ENCODE peak calls at places on chromosomes 7 and 10, in nine cellular contexts. One of them, this sample, is unnamed.

GRCh38 chr10:102412293-102412692 is 6.3 kb downstream of the PSD start:
- DNase-seq in transverse colon: no peak
- DNase-seq in AG09309: no peak
- DNase-seq in fibroblast of the aortic adventitia: no peak
- DNase-seq in neural crest cell: no peak
- DNase-seq in left ventricle myocardium inferior: no peak
- DNase-seq in cardiac fibroblast: no peak
- DNase-seq in cardiac muscle cell: no peak
- DNase-seq in AG09319: no peak
- DNase-seq in this sample: no peak

GRCh38 chr10:16909961-16910794 is 93.0 kb upstream of the RSU1 start:
- DNase-seq in transverse colon: no peak
- DNase-seq in AG09309: no peak
- DNase-seq in fibroblast of the aortic adventitia: peak
- DNase-seq in neural crest cell: no peak
- DNase-seq in left ventricle myocardium inferior: no peak
- DNase-seq in cardiac fibroblast: peak
- DNase-seq in cardiac muscle cell: no peak
- DNase-seq in AG09319: no peak
- DNase-seq in this sample: no peak

GRCh38 chr7:26365077-26365896 is 73.6 kb downstream of the SNX10 start:
- DNase-seq in transverse colon: peak
- DNase-seq in AG09309: peak
- DNase-seq in fibroblast of the aortic adventitia: peak
- DNase-seq in neural crest cell: peak
- DNase-seq in left ventricle myocardium inferior: no peak
- DNase-seq in cardiac fibroblast: peak
- DNase-seq in cardiac muscle cell: peak
- DNase-seq in AG09319: peak
- DNase-seq in this sample: peak

GRCh38 chr10:73053275-73053674 is 43.4 kb downstream of the P4HA1 start:
- DNase-seq in transverse colon: no peak
- DNase-seq in AG09309: no peak
- DNase-seq in fibroblast of the aortic adventitia: no peak
- DNase-seq in neural crest cell: no peak
- DNase-seq in left ventricle myocardium inferior: no peak
- DNase-seq in cardiac fibroblast: no peak
- DNase-seq in cardiac muscle cell: no peak
- DNase-seq in AG09319: no peak
- DNase-seq in this sample: no peak

GRCh38 chr7:157299613-157300405 is 37.0 kb upstream of the DNAJB6 start:
- DNase-seq in transverse colon: no peak
- DNase-seq in AG09309: no peak
- DNase-seq in fibroblast of the aortic adventitia: peak
- DNase-seq in neural crest cell: no peak
- DNase-seq in left ventricle myocardium inferior: no peak
- DNase-seq in cardiac fibroblast: peak
- DNase-seq in cardiac muscle cell: peak
- DNase-seq in AG09319: no peak
- DNase-seq in this sample: no peak

GRCh38 chr7:69883399-69883821 is 285.1 kb downstream of the AUTS2 start:
- DNase-seq in transverse colon: no peak
- DNase-seq in AG09309: no peak
- DNase-seq in fibroblast of the aortic adventitia: no peak
- DNase-seq in neural crest cell: no peak
- DNase-seq in left ventricle myocardium inferior: no peak
- DNase-seq in cardiac fibroblast: no peak
- DNase-seq in cardiac muscle cell: no peak
- DNase-seq in AG09319: no peak
- DNase-seq in this sample: no peak

GRCh38 chr7:63044721-63045120 is 953.9 kb upstream of the ZNF722 start:
- DNase-seq in transverse colon: no peak
- DNase-seq in AG09309: no peak
- DNase-seq in fibroblast of the aortic adventitia: no peak
- DNase-seq in neural crest cell: no peak
- DNase-seq in left ventricle myocardium inferior: no peak
- DNase-seq in cardiac fibroblast: no peak
- DNase-seq in cardiac muscle cell: no peak
- DNase-seq in AG09319: no peak
- DNase-seq in this sample: no peak

GRCh38 chr7:157306836-157307533 is 29.8 kb upstream of the DNAJB6 start:
- DNase-seq in transverse colon: no peak
- DNase-seq in AG09309: no peak
- DNase-seq in fibroblast of the aortic adventitia: no peak
- DNase-seq in neural crest cell: no peak
- DNase-seq in left ventricle myocardium inferior: no peak
- DNase-seq in cardiac fibroblast: no peak
- DNase-seq in cardiac muscle cell: no peak
- DNase-seq in AG09319: no peak
- DNase-seq in this sample: no peak

GRCh38 chr7:75650671-75651070 is 88.1 kb downstream of the HIP1 start:
- DNase-seq in transverse colon: peak
- DNase-seq in AG09309: no peak
- DNase-seq in fibroblast of the aortic adventitia: no peak
- DNase-seq in neural crest cell: no peak
- DNase-seq in left ventricle myocardium inferior: peak
- DNase-seq in cardiac fibroblast: peak
- DNase-seq in cardiac muscle cell: no peak
- DNase-seq in AG09319: no peak
- DNase-seq in this sample: no peak

GRCh38 chr10:61752111-61753011 is 89.6 kb downstream of the CABCOCO1 start:
- DNase-seq in transverse colon: no peak
- DNase-seq in AG09309: no peak
- DNase-seq in fibroblast of the aortic adventitia: peak
- DNase-seq in neural crest cell: no peak
- DNase-seq in left ventricle myocardium inferior: no peak
- DNase-seq in cardiac fibroblast: peak
- DNase-seq in cardiac muscle cell: peak
- DNase-seq in AG09319: no peak
- DNase-seq in this sample: peak

GRCh38 chr10:104417629-104418292 is 64.1 kb downstream of the CFAP58 start:
- DNase-seq in transverse colon: no peak
- DNase-seq in AG09309: no peak
- DNase-seq in fibroblast of the aortic adventitia: no peak
- DNase-seq in neural crest cell: no peak
- DNase-seq in left ventricle myocardium inferior: no peak
- DNase-seq in cardiac fibroblast: no peak
- DNase-seq in cardiac muscle cell: peak
- DNase-seq in AG09319: no peak
- DNase-seq in this sample: peak

GRCh38 chr10:81838950-81839349 is 36.0 kb upstream of the NRG3 start:
- DNase-seq in transverse colon: no peak
- DNase-seq in AG09309: no peak
- DNase-seq in fibroblast of the aortic adventitia: no peak
- DNase-seq in neural crest cell: peak
- DNase-seq in left ventricle myocardium inferior: no peak
- DNase-seq in cardiac fibroblast: no peak
- DNase-seq in cardiac muscle cell: peak
- DNase-seq in AG09319: no peak
- DNase-seq in this sample: no peak
- TF ChIP-seq CTCF in transverse colon: no peak
- TF ChIP-seq CTCF in AG09309: no peak
- TF ChIP-seq CTCF in fibroblast of the aortic adventitia: no peak
- TF ChIP-seq CTCF in neural crest cell: peak
- TF ChIP-seq CTCF in left ventricle myocardium inferior: no peak
- TF ChIP-seq CTCF in cardiac fibroblast: peak
- TF ChIP-seq CTCF in cardiac muscle cell: no peak
- TF ChIP-seq CTCF in AG09319: no peak
- TF ChIP-seq CTCF in this sample: no peak

DNA sequence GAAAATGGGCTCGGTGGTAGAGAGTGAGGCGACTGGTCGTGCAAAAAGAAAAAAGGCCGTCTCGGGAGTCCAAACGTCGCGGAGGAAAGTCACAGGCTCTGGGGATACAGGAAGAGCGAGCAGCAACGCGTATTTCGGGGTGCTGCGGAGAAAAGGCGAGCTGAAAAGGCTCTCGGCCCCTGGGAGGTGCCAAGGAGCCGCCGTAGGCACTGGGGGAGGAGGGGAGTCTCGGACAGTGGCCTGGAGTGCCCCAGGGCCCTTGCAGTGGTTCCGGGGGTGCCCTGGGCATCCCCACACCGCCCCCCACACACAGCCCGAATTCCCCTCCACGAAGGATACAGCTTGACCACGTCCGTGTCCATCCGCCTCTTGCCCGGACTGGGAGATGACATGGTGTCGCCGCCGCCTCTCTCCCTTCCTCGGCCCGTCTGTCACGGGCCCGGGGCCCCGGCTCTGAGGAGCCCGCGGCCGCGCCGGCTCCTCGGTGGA is 552 bp downstream of the UBE2H start:
- DNase-seq in transverse colon: peak
- DNase-seq in AG09309: no peak
- DNase-seq in fibroblast of the aortic adventitia: peak
- DNase-seq in neural crest cell: peak
- DNase-seq in left ventricle myocardium inferior: peak
- DNase-seq in cardiac fibroblast: peak
- DNase-seq in cardiac muscle cell: peak
- DNase-seq in AG09319: no peak
- DNase-seq in this sample: peak
- TF ChIP-seq CTCF in transverse colon: no peak
- TF ChIP-seq CTCF in AG09309: no peak
- TF ChIP-seq CTCF in fibroblast of the aortic adventitia: no peak
- TF ChIP-seq CTCF in neural crest cell: no peak
- TF ChIP-seq CTCF in left ventricle myocardium inferior: no peak
- TF ChIP-seq CTCF in cardiac fibroblast: no peak
- TF ChIP-seq CTCF in cardiac muscle cell: no peak
- TF ChIP-seq CTCF in AG09319: no peak
- TF ChIP-seq CTCF in this sample: no peak

GRCh38 chr7:36057375-36057774 is 95.7 kb upstream of the EEPD1 start:
- DNase-seq in transverse colon: no peak
- DNase-seq in AG09309: no peak
- DNase-seq in fibroblast of the aortic adventitia: no peak
- DNase-seq in neural crest cell: no peak
- DNase-seq in left ventricle myocardium inferior: no peak
- DNase-seq in cardiac fibroblast: no peak
- DNase-seq in cardiac muscle cell: no peak
- DNase-seq in AG09319: no peak
- DNase-seq in this sample: no peak

GRCh38 chr7:36058020-36058592 is 94.9 kb upstream of the EEPD1 start:
- DNase-seq in transverse colon: no peak
- DNase-seq in AG09309: no peak
- DNase-seq in fibroblast of the aortic adventitia: no peak
- DNase-seq in neural crest cell: no peak
- DNase-seq in left ventricle myocardium inferior: no peak
- DNase-seq in cardiac fibroblast: no peak
- DNase-seq in cardiac muscle cell: no peak
- DNase-seq in AG09319: no peak
- DNase-seq in this sample: no peak

GRCh38 chr7:36064676-36065075 is 88.4 kb upstream of the EEPD1 start:
- DNase-seq in transverse colon: no peak
- DNase-seq in AG09309: no peak
- DNase-seq in fibroblast of the aortic adventitia: no peak
- DNase-seq in neural crest cell: no peak
- DNase-seq in left ventricle myocardium inferior: no peak
- DNase-seq in cardiac fibroblast: no peak
- DNase-seq in cardiac muscle cell: no peak
- DNase-seq in AG09319: no peak
- DNase-seq in this sample: no peak

GRCh38 chr7:36066021-36066664 is 86.9 kb upstream of the EEPD1 start:
- DNase-seq in transverse colon: no peak
- DNase-seq in AG09309: no peak
- DNase-seq in fibroblast of the aortic adventitia: no peak
- DNase-seq in neural crest cell: no peak
- DNase-seq in left ventricle myocardium inferior: no peak
- DNase-seq in cardiac fibroblast: no peak
- DNase-seq in cardiac muscle cell: no peak
- DNase-seq in AG09319: no peak
- DNase-seq in this sample: no peak

DNA sequence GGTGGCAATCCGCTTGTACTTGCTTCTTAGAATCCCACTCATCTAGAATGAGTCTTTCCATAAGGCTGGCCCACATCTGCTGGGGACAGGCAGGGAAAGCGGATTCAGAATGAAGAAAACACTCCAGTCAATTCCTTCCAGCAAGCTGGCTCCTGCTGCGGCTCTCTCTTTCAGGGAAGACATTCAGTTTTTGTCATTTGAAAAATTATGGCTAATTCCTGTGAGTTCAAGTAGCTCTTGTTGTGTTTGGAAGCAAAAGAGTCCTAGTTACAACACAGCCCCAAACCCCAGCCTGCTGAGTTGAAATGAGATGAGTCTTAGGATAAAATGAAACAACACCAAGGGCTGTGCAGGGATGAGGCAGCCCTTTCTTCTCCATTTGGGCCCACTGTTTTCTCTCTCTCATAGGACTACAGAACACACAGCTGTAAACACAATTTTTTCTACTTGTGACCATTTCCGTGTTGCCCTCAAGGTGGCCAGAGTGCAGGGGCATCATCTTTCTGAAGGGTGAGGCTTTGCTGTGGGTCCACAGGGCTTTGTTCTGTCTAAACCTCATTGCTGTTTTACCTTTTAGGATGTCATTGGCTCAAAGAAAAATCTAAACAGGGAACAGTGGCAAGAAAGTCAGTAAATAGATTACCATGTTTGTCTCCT is 90.8 kb upstream of the EEPD1 start:
- DNase-seq in transverse colon: no peak
- DNase-seq in AG09309: no peak
- DNase-seq in fibroblast of the aortic adventitia: peak
- DNase-seq in neural crest cell: no peak
- DNase-seq in left ventricle myocardium inferior: no peak
- DNase-seq in cardiac fibroblast: no peak
- DNase-seq in cardiac muscle cell: no peak
- DNase-seq in AG09319: no peak
- DNase-seq in this sample: no peak
- TF ChIP-seq CTCF in transverse colon: no peak
- TF ChIP-seq CTCF in AG09309: no peak
- TF ChIP-seq CTCF in fibroblast of the aortic adventitia: no peak
- TF ChIP-seq CTCF in neural crest cell: no peak
- TF ChIP-seq CTCF in left ventricle myocardium inferior: no peak
- TF ChIP-seq CTCF in cardiac fibroblast: no peak
- TF ChIP-seq CTCF in cardiac muscle cell: no peak
- TF ChIP-seq CTCF in AG09319: no peak
- TF ChIP-seq CTCF in this sample: no peak

GRCh38 chr10:74988787-74989574 is 122.5 kb upstream of the SAMD8 start:
- DNase-seq in transverse colon: no peak
- DNase-seq in AG09309: no peak
- DNase-seq in fibroblast of the aortic adventitia: no peak
- DNase-seq in neural crest cell: no peak
- DNase-seq in left ventricle myocardium inferior: no peak
- DNase-seq in cardiac fibroblast: no peak
- DNase-seq in cardiac muscle cell: no peak
- DNase-seq in AG09319: no peak
- DNase-seq in this sample: no peak

GRCh38 chr10:74992068-74992467 is 119.4 kb upstream of the SAMD8 start:
- DNase-seq in transverse colon: no peak
- DNase-seq in AG09309: no peak
- DNase-seq in fibroblast of the aortic adventitia: no peak
- DNase-seq in neural crest cell: no peak
- DNase-seq in left ventricle myocardium inferior: no peak
- DNase-seq in cardiac fibroblast: no peak
- DNase-seq in cardiac muscle cell: no peak
- DNase-seq in AG09319: no peak
- DNase-seq in this sample: no peak

GRCh38 chr10:74993649-74994048 is 117.8 kb upstream of the SAMD8 start:
- DNase-seq in transverse colon: no peak
- DNase-seq in AG09309: no peak
- DNase-seq in fibroblast of the aortic adventitia: no peak
- DNase-seq in neural crest cell: no peak
- DNase-seq in left ventricle myocardium inferior: no peak
- DNase-seq in cardiac fibroblast: no peak
- DNase-seq in cardiac muscle cell: no peak
- DNase-seq in AG09319: no peak
- DNase-seq in this sample: no peak

GRCh38 chr10:74988055-74988773 is 123.2 kb upstream of the SAMD8 start:
- DNase-seq in transverse colon: no peak
- DNase-seq in AG09309: no peak
- DNase-seq in fibroblast of the aortic adventitia: peak
- DNase-seq in neural crest cell: no peak
- DNase-seq in left ventricle myocardium inferior: no peak
- DNase-seq in cardiac fibroblast: peak
- DNase-seq in cardiac muscle cell: peak
- DNase-seq in AG09319: no peak
- DNase-seq in this sample: no peak

GRCh38 chr10:74991435-74991834 is 120.0 kb upstream of the SAMD8 start:
- DNase-seq in transverse colon: no peak
- DNase-seq in AG09309: no peak
- DNase-seq in fibroblast of the aortic adventitia: no peak
- DNase-seq in neural crest cell: no peak
- DNase-seq in left ventricle myocardium inferior: no peak
- DNase-seq in cardiac fibroblast: peak
- DNase-seq in cardiac muscle cell: peak
- DNase-seq in AG09319: no peak
- DNase-seq in this sample: no peak
- TF ChIP-seq CTCF in transverse colon: peak
- TF ChIP-seq CTCF in AG09309: peak
- TF ChIP-seq CTCF in fibroblast of the aortic adventitia: peak
- TF ChIP-seq CTCF in neural crest cell: peak
- TF ChIP-seq CTCF in left ventricle myocardium inferior: peak
- TF ChIP-seq CTCF in cardiac fibroblast: peak
- TF ChIP-seq CTCF in cardiac muscle cell: peak
- TF ChIP-seq CTCF in AG09319: peak
- TF ChIP-seq CTCF in this sample: peak

This sample was measured in fibroblast of villous mesenchyme.